ENCODE peak calls at places on chromosomes 2 and 18, in eight cellular contexts. O is memory B cell; Z is EH; V is ACHN; W is epithelial cell of esophagus; E is GOT3; S is activated naive CD4-positive, alpha-beta T cell treated with anti-CD3 and anti-CD28 coated beads, Interleukin-2, amount 10 ng/mL, durations not matched to agents 7 days and 5 days; J is progenitor cell of endocrine pancreas. A is an unnamed sample.

GRCh38 chr2:38146302-38146916 is 70.5 kb upstream of the CYP1B1 start:
- DNase-seq in O (no peak), Z (peak), V (peak), W (peak), E (no peak), S (no peak), J (no peak), A (peak)

GRCh38 chr18:67511840-67512239 is 4.7 kb downstream of the DSEL start:
- DNase-seq in O (no peak), Z (no peak), V (no peak), W (no peak), E (no peak), S (no peak), J (no peak), A (no peak)

GRCh38 chr18:45110577-45111506 is 430.2 kb downstream of the SETBP1 start:
- DNase-seq in O (no peak), Z (peak), V (no peak), W (peak), E (no peak), S (no peak), J (no peak), A (no peak)

GRCh38 chr2:174787485-174788205 is 23.4 kb upstream of the CHRNA1 start:
- DNase-seq in O (no peak), Z (peak), V (peak), W (no peak), E (no peak), S (no peak), J (no peak), A (no peak)

GRCh38 chr2:215140166-215140707 is 1.8 kb upstream of the ABCA12 start:
- DNase-seq in O (no peak), Z (no peak), V (no peak), W (peak), E (no peak), S (no peak), J (no peak), A (no peak)

GRCh38 chr2:121360566-121361300 is 75.7 kb upstream of the TFCP2L1 start:
- DNase-seq in O (no peak), Z (peak), V (peak), W (peak), E (no peak), S (no peak), J (no peak), A (peak)

GRCh38 chr18:64037812-64038414 is 68.0 kb downstream of the SERPINB8 start:
- DNase-seq in O (no peak), Z (peak), V (peak), W (peak), E (no peak), S (no peak), J (no peak), A (no peak)

GRCh38 chr18:79524181-79525078 is 128.7 kb downstream of the NFATC1 start:
- DNase-seq in O (peak), Z (no peak), V (no peak), W (no peak), E (no peak), S (peak), J (no peak), A (peak)

GRCh38 chr2:20436716-20437470 is 10.0 kb upstream of the RHOB start:
- DNase-seq in O (no peak), Z (no peak), V (no peak), W (no peak), E (no peak), S (no peak), J (no peak), A (no peak)

GRCh38 chr2:150946831-150947230 is 314.8 kb downstream of the RBM43 start:
- DNase-seq in O (no peak), Z (no peak), V (no peak), W (no peak), E (no peak), S (no peak), J (no peak), A (no peak)

GRCh38 chr2:117118994-117119393 is 695.5 kb upstream of the DDX18 start:
- DNase-seq in O (no peak), Z (no peak), V (no peak), W (no peak), E (no peak), S (no peak), J (no peak), A (no peak)

GRCh38 chr2:54808642-54809041 is 85.2 kb downstream of the EML6 start:
- DNase-seq in O (no peak), Z (no peak), V (no peak), W (peak), E (no peak), S (no peak), J (no peak), A (no peak)